ENCODE peak calls at places on chromosomes 4 and X, in eight cellular contexts. Y, X, O, K, W, L, P and S are unnamed samples.

GRCh38 chrX:48956728-48957414 is 536 bp downstream of the OTUD5 start:
- DNase-seq in Y (no peak), X (no peak), O (no peak), K (no peak), W (no peak), L (no peak), P (peak), S (no peak)

GRCh38 chrX:68681443-68681941 is 34.0 kb downstream of the STARD8 start:
- DNase-seq in Y (no peak), X (no peak), O (peak), K (no peak), W (no peak), L (no peak), P (no peak), S (no peak)

GRCh38 chrX:24277405-24277804 is 36.5 kb downstream of the SUPT20HL2 start:
- DNase-seq in Y (no peak), X (no peak), O (no peak), K (no peak), W (no peak), L (no peak), P (no peak), S (no peak)

GRCh38 chrX:68462653-68463052 is 29.4 kb upstream of the OPHN1 start:
- DNase-seq in Y (no peak), X (no peak), O (peak), K (peak), W (no peak), L (no peak), P (no peak), S (no peak)

GRCh38 chrX:39577976-39578962 is 519.5 kb downstream of the BCOR start:
- DNase-seq in Y (peak), X (peak), O (peak), K (peak), W (no peak), L (no peak), P (peak), S (no peak)

GRCh38 chr4:56077676-56078075 is 128.9 kb downstream of the CEP135 start:
- DNase-seq in Y (no peak), X (no peak), O (peak), K (no peak), W (no peak), L (no peak), P (no peak), S (no peak)

GRCh38 chr4:99868126-99868596 is 26.1 kb downstream of the LAMTOR3 start:
- DNase-seq in Y (no peak), X (no peak), O (peak), K (no peak), W (no peak), L (no peak), P (no peak), S (no peak)

GRCh38 chrX:41043950-41044349 is 41.3 kb upstream of the USP9X start:
- DNase-seq in Y (no peak), X (no peak), O (peak), K (no peak), W (no peak), L (no peak), P (no peak), S (no peak)

GRCh38 chrX:154799554-154800348 is 5.5 kb downstream of the MPP1 start:
- DNase-seq in Y (no peak), X (no peak), O (peak), K (no peak), W (no peak), L (peak), P (no peak), S (no peak)

GRCh38 chr4:173171098-173171497 is 2.5 kb downstream of the GALNT7 start:
- DNase-seq in Y (no peak), X (no peak), O (peak), K (peak), W (no peak), L (no peak), P (no peak), S (no peak)

GRCh38 chr4:88900432-88900831 is 156.6 kb downstream of the FAM13A start:
- DNase-seq in Y (no peak), X (no peak), O (peak), K (no peak), W (no peak), L (no peak), P (no peak), S (no peak)

GRCh38 chr4:74640111-74640903 is 154.0 kb downstream of the BTC start:
- DNase-seq in Y (no peak), X (no peak), O (peak), K (no peak), W (no peak), L (no peak), P (no peak), S (no peak)

GRCh38 chrX:129462707-129463106 is 60.6 kb downstream of the SMARCA1 start:
- DNase-seq in Y (no peak), X (no peak), O (no peak), K (no peak), W (no peak), L (no peak), P (no peak), S (no peak)

GRCh38 chr4:185955817-185956542 is 113.0 kb upstream of the TLR3 start:
- DNase-seq in Y (no peak), X (no peak), O (no peak), K (no peak), W (no peak), L (no peak), P (no peak), S (peak)

GRCh38 chrX:13261348-13261747 is 58.5 kb downstream of the ATXN3L start:
- DNase-seq in Y (no peak), X (no peak), O (no peak), K (no peak), W (no peak), L (no peak), P (no peak), S (no peak)

GRCh38 chr4:56348582-56348981 is 38.7 kb downstream of the AASDH start:
- DNase-seq in Y (no peak), X (no peak), O (peak), K (no peak), W (no peak), L (no peak), P (no peak), S (peak)

GRCh38 chrX:37348237-37349130 is 680 bp upstream of the PRRG1 start:
- DNase-seq in Y (no peak), X (no peak), O (peak), K (no peak), W (no peak), L (no peak), P (no peak), S (no peak)

GRCh38 chr4:10659251-10659650 is 25.3 kb downstream of the CLNK start:
- DNase-seq in Y (no peak), X (no peak), O (no peak), K (no peak), W (no peak), L (no peak), P (no peak), S (no peak)

GRCh38 chr4:110532901-110533589 is 57.1 kb downstream of the ENPEP start:
- DNase-seq in Y (no peak), X (no peak), O (peak), K (no peak), W (no peak), L (no peak), P (no peak), S (no peak)

GRCh38 chr4:184447664-184448063 is 26.7 kb downstream of the IRF2 start:
- DNase-seq in Y (no peak), X (no peak), O (no peak), K (no peak), W (no peak), L (peak), P (no peak), S (no peak)

DNA sequence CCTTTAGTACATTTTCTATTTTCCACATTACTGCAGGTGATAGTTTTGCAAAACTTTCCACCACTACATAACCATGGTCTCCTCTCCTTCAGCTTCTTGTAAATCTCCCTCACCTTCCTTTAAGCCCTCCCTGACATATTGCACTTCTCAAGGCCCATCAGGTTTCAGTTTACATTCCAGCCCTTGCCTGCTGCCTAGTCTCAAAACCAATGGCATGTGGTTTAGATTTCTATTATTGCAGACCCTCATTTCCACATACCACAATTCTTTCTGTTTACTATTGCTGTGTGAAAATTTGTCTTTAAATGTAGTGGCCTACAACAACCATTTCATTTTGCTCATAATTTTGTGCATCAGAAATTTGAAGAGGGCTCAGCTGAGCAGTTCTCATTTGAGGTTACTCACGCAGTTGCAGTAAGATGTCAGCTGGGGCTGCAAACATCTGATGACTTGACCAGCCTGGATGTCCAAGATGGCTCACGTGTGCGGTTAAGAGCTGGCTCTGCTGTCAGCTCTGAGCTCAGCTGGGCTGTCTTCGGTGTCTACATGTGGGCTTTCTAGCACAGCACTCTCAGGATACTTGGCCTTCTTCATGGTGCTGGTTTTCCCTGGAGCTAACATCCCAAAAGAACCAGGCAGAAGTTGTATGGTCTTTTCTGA is 29.9 kb upstream of the SOD3 start:
- DNase-seq in Y (no peak), X (no peak), O (peak), K (no peak), W (peak), L (no peak), P (no peak), S (no peak)
- H3K27ac ChIP-seq in Y (no peak), X (no peak), O (no peak), K (no peak), W (peak), L (no peak), P (no peak), S (no peak)

GRCh38 chrX:132120913-132121312 is 6.9 kb downstream of the FRMD7 start:
- DNase-seq in Y (no peak), X (no peak), O (no peak), K (no peak), W (no peak), L (no peak), P (no peak), S (no peak)
- H3K27ac ChIP-seq in Y (no peak), X (peak), O (no peak), K (no peak), W (no peak), L (no peak), P (no peak), S (no peak)

GRCh38 chr4:21709761-21710160 is 238.8 kb downstream of the KCNIP4 start:
- DNase-seq in Y (no peak), X (no peak), O (no peak), K (no peak), W (no peak), L (no peak), P (no peak), S (no peak)

GRCh38 chr4:21709031-21709430 is 239.5 kb downstream of the KCNIP4 start:
- DNase-seq in Y (no peak), X (no peak), O (no peak), K (no peak), W (no peak), L (no peak), P (no peak), S (no peak)

DNA sequence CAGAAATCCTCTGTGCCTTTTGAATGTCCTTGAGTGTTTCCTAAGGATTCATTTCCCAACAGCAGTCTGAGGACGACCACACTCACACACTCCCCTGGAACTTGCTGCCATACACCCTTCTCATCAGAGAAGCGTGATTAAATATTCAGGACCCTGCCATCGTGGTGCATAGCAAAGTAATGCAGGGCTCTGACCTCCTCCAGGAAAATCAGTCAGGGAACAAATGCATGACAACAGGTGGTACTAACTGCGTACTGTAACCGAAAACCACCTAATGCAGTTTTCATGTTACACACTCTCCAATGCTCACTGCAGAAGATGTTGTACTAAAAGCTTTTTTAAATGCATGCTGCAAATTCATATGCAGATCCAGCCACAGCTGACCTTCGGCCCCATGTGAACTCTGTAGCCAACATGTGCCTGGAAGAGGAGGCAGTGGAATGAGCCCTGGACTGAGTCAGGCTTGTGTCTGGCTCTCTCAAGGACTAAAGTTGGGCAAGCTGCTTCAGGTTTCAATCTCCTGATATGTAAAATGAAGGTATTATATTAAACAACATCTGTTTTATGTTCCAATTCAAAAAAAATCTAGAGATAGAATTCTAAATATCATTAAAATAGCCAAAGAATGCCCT is 238.2 kb downstream of the KCNIP4 start:
- DNase-seq in Y (no peak), X (no peak), O (no peak), K (no peak), W (no peak), L (no peak), P (no peak), S (no peak)
- H3K27ac ChIP-seq in Y (no peak), X (no peak), O (no peak), K (no peak), W (no peak), L (no peak), P (no peak), S (no peak)

DNA sequence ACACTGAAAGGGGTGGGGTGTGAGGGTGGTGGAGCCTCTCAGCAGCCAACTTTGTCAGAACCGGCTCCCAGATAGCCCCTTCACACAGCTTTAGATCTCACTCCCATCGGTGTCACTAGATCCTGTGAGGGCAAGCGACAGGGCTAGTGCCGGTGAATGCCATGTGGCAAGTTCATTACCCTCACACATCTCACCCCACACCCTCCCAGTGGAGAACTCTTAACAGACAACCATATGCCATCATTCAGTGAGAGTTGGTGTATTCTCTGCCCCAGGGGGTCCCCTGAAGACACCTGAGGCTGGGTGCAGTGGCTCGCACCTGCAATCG is 15.3 kb downstream of the SEPTIN6 start:
- DNase-seq in Y (no peak), X (no peak), O (no peak), K (peak), W (no peak), L (no peak), P (no peak), S (no peak)
- H3K27ac ChIP-seq in Y (no peak), X (peak), O (no peak), K (peak), W (peak), L (no peak), P (no peak), S (no peak)

GRCh38 chrX:131818297-131818936 is 204.7 kb upstream of the STK26 start:
- DNase-seq in Y (no peak), X (no peak), O (no peak), K (no peak), W (no peak), L (no peak), P (no peak), S (no peak)

GRCh38 chrX:131812847-131813825 is 210.0 kb upstream of the STK26 start:
- DNase-seq in Y (no peak), X (no peak), O (peak), K (no peak), W (no peak), L (peak), P (peak), S (no peak)

GRCh38 chrX:131821945-131822622 is 201.0 kb upstream of the STK26 start:
- DNase-seq in Y (no peak), X (no peak), O (peak), K (no peak), W (no peak), L (no peak), P (peak), S (no peak)

DNA sequence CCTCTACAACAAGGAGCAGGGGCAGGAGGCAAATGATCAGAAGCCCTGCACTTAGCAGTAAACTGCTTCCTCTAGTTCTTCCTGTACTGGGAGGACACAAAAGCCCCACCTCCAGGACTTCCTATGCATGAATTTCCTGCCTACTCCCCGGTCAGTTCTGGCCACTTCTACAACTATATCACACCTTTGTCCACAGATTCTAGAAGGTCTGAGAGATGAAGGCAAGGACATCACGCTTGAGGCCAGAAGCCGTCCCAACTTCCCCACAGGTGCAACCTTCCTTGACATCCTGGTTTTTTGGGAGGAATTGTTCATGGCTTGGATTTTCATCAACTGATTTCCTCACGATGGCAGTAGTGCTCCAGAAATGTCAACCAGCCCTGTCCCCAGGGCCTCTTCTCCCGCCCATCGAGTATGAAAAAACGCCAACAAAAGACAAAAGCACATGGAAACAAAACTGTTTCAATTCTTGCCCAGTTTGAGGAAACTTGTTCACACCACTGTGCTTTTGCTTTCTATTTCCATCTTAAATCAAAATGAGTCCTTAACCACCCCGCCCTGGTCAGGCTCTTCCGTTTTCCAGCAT is 206.5 kb upstream of the STK26 start:
- DNase-seq in Y (no peak), X (peak), O (peak), K (peak), W (no peak), L (peak), P (peak), S (peak)
- H3K27ac ChIP-seq in Y (peak), X (no peak), O (no peak), K (no peak), W (peak), L (no peak), P (no peak), S (peak)

GRCh38 chr4:7301846-7302630 is 109.7 kb downstream of the SORCS2 start:
- DNase-seq in Y (no peak), X (no peak), O (no peak), K (no peak), W (no peak), L (no peak), P (no peak), S (no peak)
- H3K27ac ChIP-seq in Y (no peak), X (no peak), O (no peak), K (no peak), W (no peak), L (no peak), P (no peak), S (no peak)

GRCh38 chr4:8089862-8090261 is 68.8 kb downstream of the ABLIM2 start:
- DNase-seq in Y (no peak), X (no peak), O (no peak), K (no peak), W (no peak), L (no peak), P (no peak), S (no peak)
- H3K27ac ChIP-seq in Y (no peak), X (no peak), O (no peak), K (no peak), W (no peak), L (no peak), P (no peak), S (no peak)

GRCh38 chrX:123728001-123728400 is 4.9 kb downstream of the THOC2 start:
- DNase-seq in Y (no peak), X (no peak), O (no peak), K (no peak), W (no peak), L (no peak), P (no peak), S (no peak)
- H3K27ac ChIP-seq in Y (no peak), X (no peak), O (no peak), K (no peak), W (no peak), L (peak), P (no peak), S (no peak)

GRCh38 chrX:74924449-74925209 is 623 bp downstream of the NEXMIF start:
- DNase-seq in Y (peak), X (peak), O (peak), K (no peak), W (no peak), L (no peak), P (peak), S (peak)
- H3K27ac ChIP-seq in Y (peak), X (peak), O (no peak), K (no peak), W (peak), L (no peak), P (peak), S (peak)

DNA sequence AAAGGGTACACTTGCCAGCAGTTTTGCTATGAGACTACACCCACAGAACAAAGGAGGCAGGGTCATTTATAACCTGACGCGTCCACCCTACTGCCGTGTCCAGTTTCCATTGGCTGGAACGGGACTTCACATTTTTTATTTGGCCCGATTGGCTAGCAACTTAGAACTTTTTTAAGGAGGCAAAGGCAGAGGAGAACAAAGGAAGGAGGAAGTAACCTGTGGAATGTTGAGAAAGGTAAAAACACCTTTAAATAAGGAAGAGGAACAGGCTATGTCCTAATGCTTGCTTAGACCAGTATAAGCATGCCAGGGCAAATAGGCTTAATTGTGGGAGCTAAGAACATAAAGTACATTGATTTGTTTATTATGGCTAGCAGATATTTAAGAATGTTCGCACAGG is 18.7 kb downstream of the KDM6A start:
- DNase-seq in Y (no peak), X (no peak), O (no peak), K (no peak), W (no peak), L (no peak), P (no peak), S (no peak)
- H3K27ac ChIP-seq in Y (no peak), X (no peak), O (no peak), K (no peak), W (no peak), L (no peak), P (no peak), S (no peak)